ENCODE peak calls at places on chromosomes 6 and 20, in seven cellular contexts. X, M, B, I, Q, T and C are unnamed samples.

GRCh38 chr20:7022597-7022996 is 255.1 kb downstream of the BMP2 start:
- DNase-seq in X (no peak), M (no peak), B (no peak), I (no peak), Q (no peak), T (no peak), C (no peak)

GRCh38 chr6:41671376-41671775 is 33.1 kb downstream of the MDFI start:
- DNase-seq in X (no peak), M (no peak), B (no peak), I (no peak), Q (no peak), T (no peak), C (no peak)

GRCh38 chr20:45545754-45546453 is 1.3 kb downstream of the EPPIN start:
- DNase-seq in X (no peak), M (no peak), B (peak; percentile 21), I (no peak), Q (no peak), T (no peak), C (no peak)

GRCh38 chr20:25237610-25238318 is 10.1 kb upstream of the PYGB start:
- DNase-seq in X (peak; percentile 65), M (no peak), B (peak; percentile 94), I (peak; percentile 87), Q (no peak), T (peak; percentile 92), C (peak; percentile 78)

GRCh38 chr6:21893778-21894177 is 300.2 kb downstream of the SOX4 start:
- DNase-seq in X (no peak), M (no peak), B (no peak), I (no peak), Q (no peak), T (no peak), C (no peak)

GRCh38 chr20:31704225-31705119 is 18.2 kb downstream of the BCL2L1 start:
- DNase-seq in X (peak; percentile 80), M (peak; percentile 80), B (peak; percentile 93), I (peak; percentile 57), Q (no peak), T (peak; percentile 54), C (peak; percentile 82)

GRCh38 chr6:153215242-153215641 is 84.2 kb upstream of the RGS17 start:
- DNase-seq in X (no peak), M (no peak), B (no peak), I (no peak), Q (no peak), T (no peak), C (no peak)

GRCh38 chr6:7262746-7263335 is 50.2 kb downstream of the SSR1 start:
- DNase-seq in X (no peak), M (no peak), B (no peak), I (peak; percentile 54), Q (peak; percentile 59), T (no peak), C (no peak)

GRCh38 chr20:3039426-3039825 is 4.0 kb upstream of the GNRH2 start:
- DNase-seq in X (no peak), M (no peak), B (no peak), I (no peak), Q (peak; percentile 70), T (no peak), C (no peak)

GRCh38 chr6:143362192-143362558 is 88.3 kb downstream of the ADAT2 start:
- DNase-seq in X (no peak), M (no peak), B (no peak), I (no peak), Q (no peak), T (no peak), C (no peak)

GRCh38 chr20:61719691-61720347 is 345.9 kb downstream of the TAF4 start:
- DNase-seq in X (no peak), M (no peak), B (no peak), I (no peak), Q (peak; percentile 81), T (no peak), C (no peak)

GRCh38 chr6:18155864-18156396 is 708 bp downstream of the KDM1B start:
- DNase-seq in X (peak; percentile 94), M (peak; percentile 82), B (peak; percentile 80), I (peak; percentile 78), Q (peak; percentile 92), T (peak; percentile 40), C (peak; percentile 73)

GRCh38 chr20:50292324-50293243 is 102.0 kb downstream of the CEBPB start:
- DNase-seq in X (peak; percentile 93), M (peak; percentile 91), B (no peak), I (peak; percentile 98), Q (peak; percentile 93), T (peak; percentile 80), C (peak; percentile 78)

GRCh38 chr20:58453391-58453790 is 61.8 kb downstream of the APCDD1L start:
- DNase-seq in X (no peak), M (no peak), B (no peak), I (no peak), Q (no peak), T (no peak), C (no peak)
- TF ChIP-seq POLR2AphosphoS5 in X (no peak), M (no peak), B (no peak), I (no peak), Q (no peak), T (no peak), C (no peak)

DNA sequence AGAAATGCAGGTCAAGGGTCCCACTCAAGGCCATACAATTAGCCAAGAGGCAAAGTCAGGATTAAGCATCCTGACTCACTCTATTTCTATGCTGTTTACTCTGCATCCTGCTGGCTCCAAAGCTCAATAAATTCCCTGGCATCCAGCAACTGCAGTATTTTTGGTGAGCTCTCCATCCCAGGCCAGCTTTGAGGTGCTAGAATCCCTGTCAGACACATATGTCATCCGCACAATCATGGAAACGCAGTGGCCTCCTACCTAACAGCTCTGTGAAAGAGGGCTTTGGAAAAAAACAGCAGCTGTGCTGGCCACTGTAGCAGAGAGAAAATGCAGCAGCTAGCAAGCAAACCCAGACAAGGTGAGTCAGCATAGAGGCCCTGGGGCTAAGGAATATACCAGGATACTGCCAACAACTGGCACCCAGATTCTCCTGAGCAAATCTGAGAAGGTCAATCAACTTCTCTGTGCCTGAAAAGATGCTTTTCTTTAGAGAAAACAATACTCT is 58.4 kb downstream of the ANKEF1 start:
- DNase-seq in X (no peak), M (no peak), B (no peak), I (no peak), Q (no peak), T (no peak), C (no peak)
- TF ChIP-seq POLR2A in X (no peak), M (no peak), B (no peak), I (no peak), Q (no peak), T (no peak), C (no peak)

DNA sequence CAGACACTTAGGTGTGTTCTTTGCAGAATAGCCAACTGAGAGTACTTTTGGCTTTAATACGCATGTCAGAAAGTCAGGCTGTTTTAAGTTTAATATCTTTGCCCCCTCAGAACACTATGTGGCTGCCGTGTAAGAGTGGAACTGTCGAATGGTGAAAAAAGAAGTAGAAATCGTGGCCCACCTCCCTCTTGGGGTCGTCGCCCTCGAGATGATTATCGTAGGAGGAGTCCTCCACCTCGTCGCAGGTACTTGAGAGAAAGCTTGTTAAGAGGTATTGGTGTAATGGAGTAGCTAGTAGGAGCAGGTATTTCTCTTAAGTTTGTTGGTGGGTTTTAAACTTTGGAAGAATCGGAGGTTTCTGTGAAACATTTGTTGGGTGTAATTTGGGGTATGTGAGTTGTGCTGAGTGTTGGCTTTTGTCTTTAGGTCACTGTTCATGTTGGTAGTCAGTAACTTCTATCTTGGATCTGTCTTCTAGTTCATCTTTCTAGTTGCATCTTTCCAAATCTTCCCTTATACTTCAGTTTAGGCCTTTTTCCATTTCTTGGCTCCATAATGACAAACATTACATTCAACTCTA is 4.7 kb downstream of the SRSF3 start:
- DNase-seq in X (peak; percentile 2), M (no peak), B (no peak), I (peak; percentile 29), Q (no peak), T (no peak), C (no peak)
- H3K4me3 ChIP-seq in X (no peak overlapping the region), M (peak overlapping the region; percentile 72), B (no peak overlapping the region), I (peak overlapping the region; percentile 24), Q (peak overlapping the region; percentile 69), T (peak overlapping the region; percentile 76), C (peak overlapping the region; percentile 65)

DNA sequence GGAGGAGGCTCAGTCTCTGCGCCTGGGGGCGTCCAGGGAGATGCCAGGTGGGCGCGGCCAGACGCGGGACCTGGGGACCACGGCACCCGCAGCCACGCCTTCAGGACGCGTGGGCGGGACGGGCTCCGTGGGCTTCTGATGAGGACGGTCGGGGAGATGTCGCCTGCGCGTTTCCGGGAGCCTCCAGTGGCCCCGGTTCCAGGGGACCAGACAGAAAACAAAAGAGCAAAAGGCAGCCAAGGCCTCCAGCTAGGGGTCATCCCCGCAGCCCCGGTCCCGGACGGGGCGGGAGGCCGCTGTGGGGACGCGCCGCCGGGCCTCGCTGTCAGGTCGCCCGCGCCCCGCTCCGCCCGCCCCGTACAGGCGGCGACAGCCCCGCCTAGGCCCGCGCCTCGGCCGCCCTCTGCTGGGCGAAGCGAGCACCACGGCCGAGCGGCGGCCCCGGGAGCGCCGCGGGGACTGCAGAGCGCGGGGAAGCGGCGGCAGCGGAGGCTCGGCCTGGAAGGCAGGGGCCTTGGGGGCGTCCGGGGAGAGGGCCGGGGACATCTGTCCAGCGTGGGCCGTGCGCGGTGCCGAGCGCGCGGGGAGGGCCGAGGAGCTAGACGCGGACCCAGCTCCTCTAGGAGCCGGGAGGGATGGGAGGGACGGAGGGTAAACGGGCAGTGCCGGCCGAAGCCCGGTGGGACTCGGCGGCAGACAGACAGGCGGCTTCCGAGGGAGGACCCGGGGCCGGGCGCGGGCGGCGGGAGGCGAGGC is 48.7 kb downstream of the TMEM242 start:
- DNase-seq in X (peak; percentile 85), M (peak; percentile 74), B (peak; percentile 31), I (peak; percentile 86), Q (peak; percentile 97), T (peak; percentile 73), C (peak; percentile 54)
- TF ChIP-seq POLR2AphosphoS5 in X (no peak), M (no peak), B (peak; percentile 68), I (no peak), Q (peak; percentile 86), T (peak; percentile 61), C (no peak)